ENCODE peak calls at places on chromosomes 12 and 14, in seven cellular contexts. H is DND-41, V is thoracic aorta, M is heart left ventricle, Z is brain microvascular endothelial cell, D is lower lobe of right lung, O is neuronal stem cell. G is an unnamed sample. For H3K27me3, the result is how much of the 10 kb centered on the place peaks cover.

GRCh38 chr12:124648710-124649384 is 81.4 kb upstream of the NCOR2 start:
- DNase-seq in H (no peak), V (no peak), M (no peak), Z (no peak), D (no peak), O (no peak), G (no peak)

GRCh38 chr14:55302367-55302766 is 31.1 kb downstream of the FBXO34 start:
- DNase-seq in H (no peak), V (no peak), M (no peak), Z (no peak), D (no peak), O (no peak), G (no peak)

GRCh38 chr12:44245932-44246331 is 410.1 kb downstream of the TMEM117 start:
- DNase-seq in H (no peak), V (no peak), M (no peak), Z (no peak), D (no peak), O (no peak), G (no peak)

GRCh38 chr14:53927171-53927570 is 29.5 kb downstream of the BMP4 start:
- DNase-seq in H (no peak), V (no peak), M (no peak), Z (peak), D (no peak), O (no peak), G (no peak)

GRCh38 chr12:56029166-56029519 is 8.3 kb downstream of the IKZF4 start:
- DNase-seq in H (no peak), V (no peak), M (no peak), Z (no peak), D (no peak), O (no peak), G (no peak)

GRCh38 chr12:70032076-70032475 is 207.0 kb downstream of the MYRFL start:
- DNase-seq in H (no peak), V (no peak), M (no peak), Z (no peak), D (no peak), O (no peak), G (no peak)

GRCh38 chr14:67108230-67108629 is 81.0 kb upstream of the GARIN2 start:
- DNase-seq in H (no peak), V (no peak), M (no peak), Z (no peak), D (no peak), O (no peak), G (no peak)

GRCh38 chr12:71469235-71469873 is 29.8 kb downstream of the LGR5 start:
- DNase-seq in H (no peak), V (no peak), M (no peak), Z (peak), D (no peak), O (peak), G (no peak)

GRCh38 chr12:104137175-104137901 is 672 bp downstream of the NFYB start:
- DNase-seq in H (peak), V (no peak), M (peak), Z (no peak), D (peak), O (peak), G (peak)

GRCh38 chr12:107990325-107990724 is 138.8 kb upstream of the WSCD2 start:
- DNase-seq in H (peak), V (no peak), M (peak), Z (peak), D (no peak), O (peak), G (no peak)

GRCh38 chr12:77294016-77294415 is 228.6 kb upstream of the E2F7 start:
- DNase-seq in H (no peak), V (no peak), M (no peak), Z (peak), D (no peak), O (no peak), G (no peak)

GRCh38 chr14:63727231-63727735 is 582 bp downstream of the SGPP1 start:
- DNase-seq in H (peak), V (no peak), M (peak), Z (peak), D (peak), O (no peak), G (peak)

GRCh38 chr12:46701356-46701755 is 124.4 kb downstream of the SLC38A4 start:
- DNase-seq in H (no peak), V (no peak), M (no peak), Z (no peak), D (no peak), O (no peak), G (no peak)

GRCh38 chr14:25351269-25351668 is 301.3 kb upstream of the STXBP6 start:
- DNase-seq in H (no peak), V (no peak), M (no peak), Z (no peak), D (no peak), O (no peak), G (no peak)

GRCh38 chr12:29781705-29782266 is 2.0 kb downstream of the TMTC1 start:
- DNase-seq in H (no peak), V (no peak), M (no peak), Z (no peak), D (no peak), O (no peak), G (no peak)

GRCh38 chr12:132356686-132357622 is 27.6 kb upstream of the GALNT9 start:
- DNase-seq in H (no peak), V (no peak), M (no peak), Z (peak), D (peak), O (no peak), G (no peak)

GRCh38 chr12:132217800-132218518 is 73.7 kb downstream of the NOC4L start:
- DNase-seq in H (no peak), V (no peak), M (no peak), Z (no peak), D (no peak), O (no peak), G (no peak)

GRCh38 chr12:112182499-112182898 is 57.1 kb downstream of the TRAFD1 start:
- DNase-seq in H (no peak), V (no peak), M (no peak), Z (no peak), D (no peak), O (no peak), G (no peak)

GRCh38 chr14:100201701-100202100 is 37.2 kb upstream of the YY1 start:
- DNase-seq in H (no peak), V (no peak), M (no peak), Z (no peak), D (no peak), O (no peak), G (no peak)

GRCh38 chr12:1791104-1791927 is 29.0 kb upstream of the LRTM2 start:
- DNase-seq in H (peak), V (no peak), M (peak), Z (peak), D (peak), O (no peak), G (peak)

GRCh38 chr12:93870020-93870795 is 193.0 kb downstream of the CRADD start:
- DNase-seq in H (no peak), V (no peak), M (no peak), Z (no peak), D (no peak), O (no peak), G (no peak)

GRCh38 chr12:75554556-75554880 is 43.1 kb upstream of the KRR1 start:
- DNase-seq in H (no peak), V (no peak), M (no peak), Z (no peak), D (no peak), O (no peak), G (no peak)

GRCh38 chr12:120062976-120063579 is 53.5 kb downstream of the RAB35 start:
- DNase-seq in H (no peak), V (no peak), M (no peak), Z (no peak), D (no peak), O (no peak), G (no peak)

GRCh38 chr14:95183082-95183481 is 25.8 kb upstream of the DICER1 start:
- DNase-seq in H (no peak), V (no peak), M (no peak), Z (no peak), D (no peak), O (no peak), G (no peak)

GRCh38 chr14:72463291-72463866 is 430.5 kb downstream of the DPF3 start:
- DNase-seq in H (no peak), V (no peak), M (no peak), Z (peak), D (no peak), O (no peak), G (no peak)

GRCh38 chr14:67265131-67265530 is 23.9 kb downstream of the PALS1 start:
- DNase-seq in H (no peak), V (no peak), M (no peak), Z (peak), D (no peak), O (no peak), G (no peak)

GRCh38 chr14:23299986-23300686 is 2.5 kb downstream of the PPP1R3E start:
- DNase-seq in H (no peak), V (no peak), M (no peak), Z (no peak), D (no peak), O (no peak), G (no peak)

GRCh38 chr14:78022059-78022458 is 148.1 kb upstream of the NRXN3 start:
- DNase-seq in H (peak), V (no peak), M (peak), Z (peak), D (peak), O (peak), G (no peak)

GRCh38 chr14:20873370-20874177 is 17.6 kb upstream of the RNASE3 start:
- DNase-seq in H (peak), V (peak), M (peak), Z (peak), D (peak), O (peak), G (peak)

GRCh38 chr12:27003421-27004311 is 10.5 kb downstream of the TM7SF3 start:
- DNase-seq in H (no peak), V (no peak), M (no peak), Z (no peak), D (no peak), O (no peak), G (no peak)

GRCh38 chr12:27001663-27002062 is 12.5 kb downstream of the TM7SF3 start:
- DNase-seq in H (no peak), V (no peak), M (no peak), Z (no peak), D (no peak), O (no peak), G (no peak)

GRCh38 chr12:27002141-27002540 is 12.0 kb downstream of the TM7SF3 start:
- DNase-seq in H (no peak), V (no peak), M (no peak), Z (no peak), D (no peak), O (no peak), G (no peak)

GRCh38 chr12:27005495-27005894 is 8.7 kb downstream of the TM7SF3 start:
- DNase-seq in H (no peak), V (no peak), M (no peak), Z (no peak), D (no peak), O (no peak), G (no peak)

GRCh38 chr12:27000962-27001361 is 13.2 kb downstream of the TM7SF3 start:
- DNase-seq in H (no peak), V (no peak), M (no peak), Z (no peak), D (no peak), O (no peak), G (no peak)
- H3K27me3 ChIP-seq in H (under half), V (under half), M (under half), Z (under half), D (under half), O (under half), G (under half)

DNA sequence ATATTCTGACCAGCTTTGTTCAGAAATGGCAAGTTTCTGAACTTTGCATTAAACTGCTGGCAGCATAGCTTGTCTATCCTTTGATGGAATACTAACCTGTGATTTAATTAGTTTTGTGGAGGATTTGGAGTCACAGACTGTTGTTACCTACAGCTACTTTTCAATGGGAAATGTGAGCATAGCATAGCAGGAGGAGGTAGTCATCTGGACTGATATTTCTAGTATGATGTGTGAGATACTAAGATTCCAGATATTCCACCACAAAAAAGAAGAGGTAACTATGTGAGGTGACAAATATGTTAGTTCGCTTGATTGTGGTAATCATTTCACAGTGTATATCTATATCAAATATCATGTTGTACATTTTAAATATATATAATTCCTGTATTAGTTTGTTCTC is 833.0 kb downstream of the SLC6A15 start:
- DNase-seq in H (no peak), V (no peak), M (no peak), Z (peak), D (no peak), O (no peak), G (no peak)
- H3K27ac ChIP-seq in H (no peak), V (no peak), M (no peak), Z (no peak), D (no peak), O (no peak), G (no peak)

DNA sequence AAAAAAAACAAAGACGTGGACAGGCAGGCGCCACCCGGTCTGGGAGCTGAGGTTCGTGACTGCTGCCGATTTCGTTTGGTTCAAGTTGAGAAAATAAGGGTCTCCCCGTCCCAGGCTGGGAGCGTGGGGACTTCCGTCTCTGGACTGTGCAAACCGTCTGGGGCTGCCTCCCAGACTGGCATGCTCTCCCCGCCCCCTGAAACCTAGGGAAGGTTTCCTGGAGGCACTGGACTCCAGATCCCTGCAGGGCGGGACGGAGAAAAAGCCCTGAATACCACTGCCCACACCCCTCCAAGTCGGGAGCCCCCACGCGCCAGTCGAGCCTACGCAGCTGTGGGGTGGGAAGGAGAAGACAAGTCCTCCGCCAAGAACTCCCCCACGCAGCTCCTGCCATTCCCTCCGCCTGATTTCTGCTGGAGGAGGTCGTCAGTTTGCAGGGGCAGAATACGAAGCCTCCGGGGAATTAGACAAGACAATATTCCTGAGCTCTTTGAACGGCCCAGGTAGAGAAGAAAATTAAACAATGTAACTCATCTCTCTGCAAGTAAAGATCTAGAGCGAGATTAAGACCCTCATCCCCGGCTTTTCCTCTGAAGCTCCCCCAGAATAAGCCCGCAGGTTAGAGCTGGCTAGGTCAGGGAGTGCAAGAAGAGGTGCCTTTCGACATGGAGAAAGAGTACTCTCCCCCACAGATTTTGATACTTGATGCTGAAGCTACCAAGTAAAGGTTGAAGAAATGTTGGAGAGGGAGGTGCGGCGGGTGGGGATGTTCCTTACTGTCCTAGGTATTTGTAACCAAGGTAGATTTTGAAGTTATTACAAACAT is 10.4 kb upstream of the HOXC13 start:
- DNase-seq in H (no peak), V (no peak), M (no peak), Z (no peak), D (no peak), O (no peak), G (no peak)
- H3K27me3 ChIP-seq in H (under half), V (under half), M (half or more), Z (half or more), D (half or more), O (under half), G (half or more)

GRCh38 chr12:50187084-50187900 is 20.1 kb upstream of the CERS5 start:
- DNase-seq in H (no peak), V (no peak), M (no peak), Z (peak), D (no peak), O (no peak), G (no peak)
- H3K27ac ChIP-seq in H (no peak), V (peak), M (no peak), Z (peak), D (peak), O (no peak), G (no peak)

DNA sequence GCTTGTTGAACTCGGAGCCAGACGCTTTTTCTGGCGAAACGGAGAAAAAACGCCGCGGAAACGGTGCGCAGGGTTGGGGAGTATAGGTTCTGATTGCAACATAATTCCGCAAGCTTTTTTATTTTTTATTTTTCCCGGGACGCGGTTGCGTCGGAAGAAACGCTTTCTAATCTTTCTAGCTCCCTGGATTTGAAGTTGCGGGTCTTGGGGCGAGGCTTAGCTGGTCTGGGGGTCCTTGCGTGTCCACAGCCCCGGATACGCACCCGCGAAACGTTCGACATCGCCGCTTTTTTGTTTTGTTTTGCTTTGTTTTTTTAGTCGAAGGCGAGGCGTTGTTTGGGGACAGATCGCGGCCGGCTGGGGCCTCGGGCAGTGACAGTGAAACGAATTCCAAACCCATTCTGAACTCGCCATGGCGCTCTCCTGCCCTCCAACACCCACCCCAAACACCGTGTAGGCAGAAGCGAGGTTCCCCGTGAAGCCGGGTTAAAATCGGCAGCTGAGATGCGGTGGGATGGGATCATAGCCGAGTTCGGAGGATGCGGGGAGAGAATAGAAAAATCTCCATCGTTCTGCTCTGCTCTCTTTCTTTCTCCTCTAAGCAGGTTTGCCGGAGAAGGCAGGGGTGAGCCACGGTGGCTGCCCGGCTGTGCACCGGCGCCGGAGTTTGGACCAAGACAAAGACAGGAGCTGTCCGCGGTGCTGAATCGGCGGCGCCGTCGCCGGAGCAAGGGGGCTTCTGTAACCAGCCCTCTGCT is 8.1 kb upstream of the LHX5 start:
- DNase-seq in H (peak), V (no peak), M (no peak), Z (no peak), D (no peak), O (peak), G (no peak)
- H3K27me3 ChIP-seq in H (under half), V (under half), M (half or more), Z (half or more), D (half or more), O (under half), G (half or more)

GRCh38 chr14:60508363-60508706 is 611 bp upstream of the SIX6 start:
- DNase-seq in H (no peak), V (no peak), M (no peak), Z (no peak), D (no peak), O (no peak), G (no peak)

GRCh38 chr14:60510254-60510975 is 1.5 kb downstream of the SIX6 start:
- DNase-seq in H (no peak), V (no peak), M (no peak), Z (no peak), D (no peak), O (peak), G (no peak)

GRCh38 chr14:60508707-60509437 is at the start of gene SIX6:
- DNase-seq in H (no peak), V (no peak), M (no peak), Z (peak), D (no peak), O (peak), G (no peak)

GRCh38 chr14:60510976-60511599 is 2.1 kb downstream of the SIX6 start:
- DNase-seq in H (no peak), V (no peak), M (no peak), Z (no peak), D (no peak), O (peak), G (no peak)

DNA sequence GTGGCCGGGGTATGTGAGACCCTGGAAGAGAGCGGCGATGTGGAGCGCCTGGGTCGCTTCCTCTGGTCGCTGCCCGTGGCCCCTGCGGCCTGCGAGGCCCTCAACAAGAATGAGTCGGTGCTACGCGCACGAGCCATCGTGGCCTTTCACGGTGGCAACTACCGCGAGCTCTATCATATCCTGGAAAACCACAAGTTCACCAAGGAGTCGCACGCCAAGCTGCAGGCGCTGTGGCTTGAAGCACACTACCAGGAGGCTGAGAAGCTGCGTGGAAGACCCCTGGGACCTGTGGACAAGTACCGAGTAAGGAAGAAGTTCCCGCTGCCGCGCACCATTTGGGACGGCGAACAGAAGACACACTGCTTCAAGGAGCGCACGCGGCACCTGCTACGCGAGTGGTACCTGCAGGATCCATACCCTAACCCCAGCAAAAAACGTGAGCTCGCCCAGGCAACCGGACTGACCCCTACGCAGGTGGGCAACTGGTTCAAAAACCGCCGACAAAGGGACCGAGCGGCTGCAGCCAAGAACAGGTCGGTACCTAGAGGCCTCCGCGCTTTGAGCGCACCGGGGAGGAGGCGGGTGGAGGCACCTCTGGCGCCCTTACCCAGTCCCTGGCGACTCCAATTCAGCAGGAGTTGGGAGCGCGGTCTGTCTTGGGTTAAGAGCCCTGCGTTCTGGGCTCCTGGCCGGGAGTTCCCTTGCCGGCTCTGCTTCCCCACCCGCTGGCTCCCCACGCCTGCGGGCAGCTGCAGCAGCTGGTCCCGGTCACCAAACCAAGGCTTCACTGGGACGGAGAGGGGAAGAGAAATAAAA is 700 bp downstream of the SIX6 start:
- DNase-seq in H (no peak), V (no peak), M (no peak), Z (no peak), D (no peak), O (peak), G (no peak)
- H3K27ac ChIP-seq in H (no peak), V (no peak), M (no peak), Z (no peak), D (no peak), O (no peak), G (no peak)

G was measured in CD4-positive, alpha-beta T cell.